ENCODE peak calls at places on chromosome 9, in six cellular contexts. R, I, P, V, T and J are unnamed samples.

GRCh38 chr9:94534901-94535300 is 20.0 kb upstream of the PCAT7 start:
- DNase-seq in R (no peak), I (no peak), P (no peak), V (peak), T (no peak), J (no peak)

GRCh38 chr9:84383178-84383577 is 42.6 kb upstream of the SLC28A3 start:
- DNase-seq in R (no peak), I (no peak), P (no peak), V (no peak), T (no peak), J (no peak)

GRCh38 chr9:14180077-14180941 is 133.6 kb downstream of the NFIB start:
- DNase-seq in R (no peak), I (no peak), P (no peak), V (no peak), T (no peak), J (no peak)

GRCh38 chr9:78919701-78920100 is 622.8 kb downstream of the PSAT1 start:
- DNase-seq in R (no peak), I (no peak), P (no peak), V (no peak), T (no peak), J (no peak)

GRCh38 chr9:78292716-78293497 is 4.0 kb upstream of the PSAT1 start:
- DNase-seq in R (no peak), I (no peak), P (no peak), V (no peak), T (no peak), J (no peak)

GRCh38 chr9:8188720-8189407 is 389.3 kb upstream of the DMAC1 start:
- DNase-seq in R (peak), I (no peak), P (no peak), V (no peak), T (no peak), J (no peak)

GRCh38 chr9:20236676-20237075 is 385.6 kb downstream of the MLLT3 start:
- DNase-seq in R (peak), I (no peak), P (no peak), V (no peak), T (no peak), J (no peak)

GRCh38 chr9:32431940-32432555 is 47.6 kb downstream of the ACO1 start:
- DNase-seq in R (peak), I (peak), P (no peak), V (peak), T (peak), J (peak)

GRCh38 chr9:133609311-133610098 is at the start of gene FAM163B:
- DNase-seq in R (peak), I (peak), P (no peak), V (peak), T (peak), J (no peak)

GRCh38 chr9:135741276-135742219 is 39.6 kb downstream of the KCNT1 start:
- DNase-seq in R (no peak), I (no peak), P (no peak), V (no peak), T (no peak), J (no peak)

GRCh38 chr9:101380295-101380694 is 4.5 kb downstream of the BAAT start:
- DNase-seq in R (no peak), I (no peak), P (no peak), V (no peak), T (peak), J (no peak)

GRCh38 chr9:129868571-129869486 is 33.6 kb downstream of the USP20 start:
- DNase-seq in R (no peak), I (no peak), P (no peak), V (no peak), T (no peak), J (no peak)
- H3K27ac ChIP-seq in R (no peak), I (no peak), P (no peak), V (no peak), T (no peak), J (no peak)

DNA sequence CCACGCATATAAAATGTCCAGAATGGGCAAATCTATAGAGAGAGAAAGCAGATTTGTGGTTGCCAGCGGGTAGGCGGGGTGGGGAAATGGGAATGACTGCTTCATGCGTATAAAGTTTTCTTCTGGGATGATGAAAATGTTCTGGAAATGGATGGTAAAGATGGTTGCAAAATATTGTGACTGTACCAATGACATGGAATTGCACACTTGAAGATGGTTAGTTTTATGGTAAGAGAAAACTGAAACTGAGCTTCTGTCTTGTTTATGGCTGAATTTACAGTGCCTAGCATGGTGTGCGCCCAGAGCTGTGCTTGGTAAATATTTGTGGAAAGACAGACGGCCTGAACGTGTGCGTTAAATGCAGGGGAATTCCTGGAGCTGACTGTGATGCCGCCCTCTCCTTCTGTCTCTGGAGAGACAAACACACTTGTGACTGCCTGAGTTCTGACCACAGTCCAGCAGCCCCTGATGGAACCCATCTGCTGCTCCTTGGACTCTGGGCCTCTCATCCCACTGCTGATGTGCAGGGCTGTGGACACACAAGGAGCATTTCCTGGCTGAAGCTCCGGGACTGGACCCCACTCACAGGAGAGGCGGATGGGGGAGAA is 8.6 kb upstream of the PTGES start:
- DNase-seq in R (no peak), I (peak), P (no peak), V (peak), T (no peak), J (no peak)
- H3K27ac ChIP-seq in R (peak), I (no peak), P (no peak), V (peak), T (no peak), J (no peak)

GRCh38 chr9:38038307-38039089 is 30.5 kb downstream of the SHB start:
- DNase-seq in R (no peak), I (peak), P (no peak), V (no peak), T (no peak), J (peak)
- H3K27ac ChIP-seq in R (peak), I (peak), P (peak), V (no peak), T (no peak), J (no peak)

DNA sequence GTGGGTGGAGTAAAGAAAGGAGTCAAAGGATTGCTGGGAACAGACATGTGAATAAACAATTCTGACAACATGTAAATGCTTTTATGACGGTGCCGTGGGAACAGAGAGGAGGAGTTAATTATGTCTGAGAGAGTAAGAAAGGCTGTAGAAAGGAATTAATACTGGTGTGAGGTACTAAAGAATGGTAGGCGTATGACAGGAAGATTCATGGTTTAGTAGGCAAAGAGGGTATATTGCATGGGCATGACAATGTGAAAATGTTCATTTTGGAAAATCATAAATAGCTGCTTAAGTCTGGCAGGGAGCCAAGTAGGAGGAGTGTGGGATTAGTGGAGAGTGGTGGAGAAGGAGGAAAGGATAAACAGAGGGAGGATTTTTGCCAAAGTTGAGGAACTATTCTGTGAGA is 19.7 kb downstream of the NAA35 start:
- DNase-seq in R (peak), I (peak), P (no peak), V (no peak), T (no peak), J (no peak)
- H3K27ac ChIP-seq in R (no peak), I (no peak), P (no peak), V (no peak), T (no peak), J (no peak)